ENCODE peak calls at places on chromosome 15, in five cellular contexts. L, Z, H, I and M are unnamed samples.

GRCh38 chr15:45088801-45089711 is 24.9 kb downstream of the DUOX2 start:
- DNase-seq in H (no peak), I (no peak), L (no peak), Z (no peak), M (no peak)

GRCh38 chr15:31245756-31246155 is 80.9 kb upstream of the KLF13 start:
- DNase-seq in H (no peak), I (no peak), L (no peak), Z (no peak), M (no peak)

GRCh38 chr15:77542491-77543001 is 90.2 kb downstream of the LINGO1 start:
- DNase-seq in I (no peak), L (peak), H (no peak), Z (no peak), M (no peak)

GRCh38 chr15:89399390-89400120 is 64.9 kb upstream of the POLG start:
- DNase-seq in H (no peak), L (no peak), Z (peak), I (no peak), M (peak)

GRCh38 chr15:84715442-84716035 is 400 bp downstream of the SEC11A start:
- DNase-seq in H (peak), I (peak), L (peak), Z (peak), M (no peak)

GRCh38 chr15:70100495-70101331 is 3.0 kb upstream of the TLE3 start:
- DNase-seq in H (peak), I (peak), Z (peak), L (peak), M (no peak)

GRCh38 chr15:69117431-69117841 is 43.0 kb upstream of the GLCE start:
- DNase-seq in H (no peak), L (no peak), Z (no peak), I (no peak), M (no peak)

GRCh38 chr15:44591326-44591725 is 54.4 kb downstream of the EIF3J start:
- DNase-seq in I (no peak), H (no peak), Z (no peak), L (no peak), M (no peak)

GRCh38 chr15:80878242-80878866 is 99.2 kb downstream of the CEMIP start:
- DNase-seq in L (peak), H (no peak), I (no peak), Z (no peak), M (no peak)

GRCh38 chr15:68991723-68992122 is 22.8 kb upstream of the NOX5 start:
- DNase-seq in I (no peak), L (peak), H (peak), Z (no peak), M (no peak)

GRCh38 chr15:68518046-68518445 is 60.7 kb upstream of the CORO2B start:
- DNase-seq in H (no peak), L (no peak), Z (no peak), I (no peak), M (no peak)

GRCh38 chr15:38864827-38865604 is 300.4 kb upstream of the RASGRP1 start:
- DNase-seq in Z (no peak), H (no peak), L (peak), I (peak), M (no peak)

GRCh38 chr15:68729789-68730201 is 90.9 kb downstream of the ANP32A start:
- DNase-seq in I (no peak), H (no peak), L (peak), Z (no peak), M (no peak)

GRCh38 chr15:48897144-48897814 is 19.3 kb downstream of the EID1 start:
- DNase-seq in H (no peak), I (no peak), Z (no peak), L (peak), M (no peak)

GRCh38 chr15:38335106-38335505 is 82.5 kb downstream of the SPRED1 start:
- DNase-seq in H (no peak), Z (no peak), L (no peak), I (no peak), M (no peak)

GRCh38 chr15:93428135-93428534 is 339.1 kb upstream of the RGMA start:
- DNase-seq in Z (peak), I (no peak), L (no peak), H (no peak), M (no peak)

GRCh38 chr15:59892995-59893394 is 111.1 kb upstream of the FOXB1 start:
- DNase-seq in I (no peak), H (no peak), L (peak), Z (peak), M (no peak)

GRCh38 chr15:57220220-57220619 is 156.1 kb upstream of the CGNL1 start:
- DNase-seq in L (peak), Z (peak), I (no peak), H (no peak), M (no peak)

GRCh38 chr15:72824112-72824511 is 40.6 kb upstream of the ADPGK start:
- DNase-seq in H (no peak), I (no peak), Z (no peak), L (no peak), M (no peak)

GRCh38 chr15:57599299-57599810 is 7.7 kb downstream of the MYZAP start:
- DNase-seq in H (no peak), I (no peak), L (no peak), Z (no peak), M (no peak)

GRCh38 chr15:65097651-65098263 is 17.2 kb downstream of the UBAP1L start:
- DNase-seq in L (no peak), Z (no peak), I (no peak), H (no peak), M (no peak)

GRCh38 chr15:33941279-33942063 is 26.8 kb upstream of the CHRM5 start:
- DNase-seq in L (no peak), Z (no peak), I (no peak), H (no peak), M (no peak)

GRCh38 chr15:53530762-53531161 is 228.7 kb downstream of the WDR72 start:
- DNase-seq in H (no peak), I (no peak), L (no peak), Z (no peak), M (no peak)

GRCh38 chr15:41578736-41579383 is 19.8 kb downstream of the TYRO3 start:
- DNase-seq in I (no peak), Z (no peak), H (no peak), L (no peak), M (no peak)

GRCh38 chr15:29636140-29636539 is 186.1 kb downstream of the TJP1 start:
- DNase-seq in Z (no peak), I (no peak), H (no peak), L (no peak), M (no peak)

GRCh38 chr15:93319121-93319814 is 230.3 kb upstream of the RGMA start:
- DNase-seq in L (no peak), Z (no peak), H (no peak), I (no peak), M (no peak)

GRCh38 chr15:37106490-37107001 is 6.2 kb upstream of the MEIS2 start:
- DNase-seq in I (peak), L (peak), H (peak), Z (peak), M (peak)

GRCh38 chr15:70062321-70062956 is 35.3 kb downstream of the TLE3 start:
- DNase-seq in L (peak), I (peak), H (peak), Z (peak), M (no peak)

GRCh38 chr15:75131269-75131643 is 70.4 kb upstream of the C15orf39 start:
- DNase-seq in I (no peak), Z (no peak), H (no peak), L (no peak), M (no peak)

GRCh38 chr15:43186003-43186353 is 775 bp downstream of the CCNDBP1 start:
- DNase-seq in L (no peak), I (no peak), H (no peak), Z (no peak), M (no peak)

GRCh38 chr15:45456212-45457106 is 66.1 kb downstream of the SLC30A4 start:
- DNase-seq in Z (peak), L (peak), I (peak), H (peak), M (no peak)

GRCh38 chr15:73930371-73930770 is 4.1 kb downstream of the LOXL1 start:
- DNase-seq in H (no peak), I (peak), L (peak), Z (no peak), M (no peak)

GRCh38 chr15:66951976-66952375 is 113.4 kb upstream of the SMAD3 start:
- DNase-seq in L (peak), H (no peak), Z (peak), I (no peak), M (no peak)

GRCh38 chr15:60788514-60789091 is 309.7 kb upstream of the ICE2 start:
- DNase-seq in Z (no peak), L (no peak), H (no peak), I (no peak), M (no peak)

GRCh38 chr15:37101634-37102314 is 1.4 kb upstream of the MEIS2 start:
- DNase-seq in Z (peak), L (peak), I (peak), H (peak), M (no peak)

GRCh38 chr15:27990411-27991338 is 108.4 kb downstream of the OCA2 start:
- DNase-seq in L (no peak), Z (no peak), H (no peak), I (no peak), M (no peak)

GRCh38 chr15:85890620-85890980 is 95.9 kb upstream of the KLHL25 start:
- DNase-seq in L (no peak), I (no peak), Z (peak), H (no peak), M (no peak)

GRCh38 chr15:94259121-94259776 is 27.9 kb downstream of the MCTP2 start:
- DNase-seq in L (peak), I (no peak), Z (no peak), H (no peak), M (no peak)

DNA sequence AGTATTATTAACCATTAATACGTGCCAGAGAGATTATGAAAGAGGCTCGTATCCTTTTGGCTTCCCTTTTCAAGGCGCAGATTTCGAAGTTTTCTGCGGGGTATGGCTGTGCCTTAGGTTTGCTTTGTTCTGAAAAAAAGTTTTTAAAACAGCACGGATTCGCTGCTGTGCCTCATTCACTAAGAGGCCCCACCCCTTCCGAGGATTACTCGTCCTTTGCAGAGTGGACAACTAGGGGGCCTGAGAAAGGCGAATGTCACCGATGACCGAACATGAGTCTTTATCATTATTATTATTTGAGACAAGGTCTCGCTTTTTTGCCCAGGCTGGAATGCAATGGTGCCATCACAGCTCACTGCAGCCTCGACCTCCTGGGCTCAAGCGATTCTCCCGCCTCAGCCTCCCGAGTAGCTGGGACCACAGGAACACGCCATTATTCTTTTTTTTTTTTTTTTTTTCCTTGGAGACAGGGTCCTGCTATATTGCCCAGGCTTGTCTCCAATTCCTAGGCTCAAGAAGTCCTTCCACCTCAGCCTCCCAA is 684 bp upstream of the RPS27L start:
- DNase-seq in L (peak), I (peak), Z (peak), H (peak), M (no peak)
- TF ChIP-seq CTCF in L (peak), I (peak), Z (no peak), H (no peak), M (no peak)

GRCh38 chr15:79030470-79030869 is 60.1 kb downstream of the RASGRF1 start:
- DNase-seq in I (no peak), H (no peak), L (no peak), Z (no peak), M (no peak)
- TF ChIP-seq CTCF in I (no peak), H (no peak), L (no peak), Z (peak), M (no peak)

GRCh38 chr15:99503411-99503810 is 62.4 kb upstream of the MEF2A start:
- DNase-seq in H (no peak), L (no peak), I (no peak), Z (no peak), M (no peak)

GRCh38 chr15:99504071-99504822 is 61.5 kb upstream of the MEF2A start:
- DNase-seq in L (no peak), H (no peak), I (no peak), Z (no peak), M (no peak)

GRCh38 chr15:99507016-99507731 is 58.6 kb upstream of the MEF2A start:
- DNase-seq in I (no peak), L (peak), Z (peak), H (no peak), M (no peak)

GRCh38 chr15:99506399-99506798 is 59.4 kb upstream of the MEF2A start:
- DNase-seq in H (no peak), I (no peak), Z (no peak), L (no peak), M (no peak)

DNA sequence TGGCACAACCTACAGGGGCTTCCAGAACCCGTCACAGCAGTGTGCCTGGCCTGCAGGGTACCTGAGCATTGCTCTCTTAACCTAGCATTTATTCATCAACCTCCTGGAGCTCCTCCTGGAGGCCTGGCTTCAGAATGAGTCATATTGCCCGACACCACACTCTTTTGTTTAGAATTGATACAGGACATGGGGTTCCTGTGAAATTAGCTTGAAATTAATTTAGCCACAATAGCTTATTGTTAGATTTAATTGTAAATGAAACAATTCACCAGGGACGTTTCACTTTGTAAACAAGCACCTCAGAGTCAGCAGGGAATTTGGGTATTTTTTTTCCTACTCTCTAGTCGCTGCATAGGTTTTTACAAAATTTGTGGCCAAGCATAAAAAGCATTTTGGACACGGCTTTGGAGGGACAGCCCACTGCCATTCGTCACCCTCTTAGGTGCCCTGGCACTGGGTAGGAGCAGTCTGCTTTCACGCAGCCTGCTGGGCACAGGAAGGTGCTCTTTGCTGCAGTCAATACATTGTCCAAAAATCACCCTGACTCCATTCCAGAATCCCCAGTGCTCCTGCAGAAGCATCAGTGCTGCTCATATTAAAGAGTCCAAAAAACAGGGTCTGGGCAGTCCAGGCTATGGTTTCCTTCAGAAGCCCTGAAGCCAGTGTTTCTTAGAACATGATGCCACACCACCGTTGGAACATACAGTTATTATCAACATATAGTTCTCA is 60.8 kb upstream of the MEF2A start:
- DNase-seq in L (peak), I (no peak), Z (no peak), H (no peak), M (no peak)
- TF ChIP-seq CTCF in L (no peak), I (no peak), Z (no peak), H (no peak), M (no peak)

GRCh38 chr15:95826831-95827230 is 503.7 kb upstream of the NR2F2 start:
- DNase-seq in H (no peak), L (no peak), Z (peak), I (no peak), M (no peak)
- TF ChIP-seq CTCF in H (no peak), L (no peak), Z (peak), I (no peak), M (no peak)

GRCh38 chr15:25989327-25989726 is 126.2 kb upstream of the ATP10A start:
- DNase-seq in Z (no peak), L (no peak), H (no peak), I (no peak), M (no peak)
- TF ChIP-seq CTCF in Z (no peak), L (no peak), H (peak), I (no peak), M (no peak)

DNA sequence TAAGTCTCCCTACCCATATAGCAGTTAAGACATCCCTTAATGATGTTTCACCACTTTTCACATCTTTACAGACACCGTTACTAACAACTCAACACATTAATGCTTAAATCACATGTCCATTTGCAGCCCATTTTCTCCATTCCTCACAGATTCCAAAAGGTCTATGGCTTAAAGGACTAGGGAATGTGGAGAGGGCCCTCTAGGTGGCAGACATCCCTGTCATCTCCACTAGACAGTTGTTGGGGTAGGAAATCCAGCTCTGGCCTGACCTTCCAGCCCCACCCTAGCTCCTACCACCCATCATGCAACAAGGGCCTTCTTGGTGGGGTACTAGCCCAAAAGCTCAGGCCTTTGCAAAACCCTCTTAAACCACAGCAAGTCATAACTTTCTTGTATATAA is 25.2 kb downstream of the CPEB1 start:
- DNase-seq in Z (peak), L (no peak), I (no peak), H (no peak), M (no peak)
- TF ChIP-seq CTCF in Z (peak), L (no peak), I (no peak), H (no peak), M (peak)

GRCh38 chr15:101489236-101489632 is 273 bp downstream of the PCSK6 start:
- DNase-seq in I (peak), H (no peak), L (no peak), Z (peak), M (peak)
- TF ChIP-seq CTCF in I (no peak), H (no peak), L (no peak), Z (no peak), M (no peak)